ENCODE peak calls at places on chromosomes 12 and 14, in nine cellular contexts. One of them, this sample, is unnamed.

GRCh38 chr12:54373619-54374554 is 9.6 kb upstream of the GPR84 start:
- DNase-seq in IMR-90: no peak
- DNase-seq in endothelial cell of umbilical vein: no peak
- DNase-seq in WERI-Rb-1: no peak
- DNase-seq in coronary artery: no peak
- DNase-seq in mesendoderm: no peak
- DNase-seq in adrenal gland: no peak
- DNase-seq in PC-3: peak
- DNase-seq in cardiac muscle cell: no peak
- DNase-seq in this sample: no peak

GRCh38 chr14:41785696-41786095 is 179.0 kb downstream of the LRFN5 start:
- DNase-seq in IMR-90: no peak
- DNase-seq in endothelial cell of umbilical vein: no peak
- DNase-seq in WERI-Rb-1: peak
- DNase-seq in coronary artery: no peak
- DNase-seq in mesendoderm: peak
- DNase-seq in adrenal gland: no peak
- DNase-seq in PC-3: peak
- DNase-seq in cardiac muscle cell: no peak
- DNase-seq in this sample: no peak

GRCh38 chr12:52050116-52050770 is 999 bp upstream of the NR4A1 start:
- DNase-seq in IMR-90: peak
- DNase-seq in endothelial cell of umbilical vein: no peak
- DNase-seq in WERI-Rb-1: no peak
- DNase-seq in coronary artery: peak
- DNase-seq in mesendoderm: peak
- DNase-seq in adrenal gland: peak
- DNase-seq in PC-3: no peak
- DNase-seq in cardiac muscle cell: no peak
- DNase-seq in this sample: no peak

GRCh38 chr14:57863471-57863870 is 2.4 kb downstream of the SLC35F4 start:
- DNase-seq in IMR-90: no peak
- DNase-seq in endothelial cell of umbilical vein: no peak
- DNase-seq in WERI-Rb-1: no peak
- DNase-seq in coronary artery: no peak
- DNase-seq in mesendoderm: no peak
- DNase-seq in adrenal gland: no peak
- DNase-seq in PC-3: no peak
- DNase-seq in cardiac muscle cell: no peak
- DNase-seq in this sample: no peak

GRCh38 chr12:121653999-121654398 is 15.5 kb downstream of the MORN3 start:
- DNase-seq in IMR-90: no peak
- DNase-seq in endothelial cell of umbilical vein: no peak
- DNase-seq in WERI-Rb-1: no peak
- DNase-seq in coronary artery: no peak
- DNase-seq in mesendoderm: no peak
- DNase-seq in adrenal gland: no peak
- DNase-seq in PC-3: no peak
- DNase-seq in cardiac muscle cell: no peak
- DNase-seq in this sample: no peak

GRCh38 chr14:67461341-67461985 is 27.1 kb downstream of the TMEM229B start:
- DNase-seq in IMR-90: peak
- DNase-seq in endothelial cell of umbilical vein: no peak
- DNase-seq in WERI-Rb-1: no peak
- DNase-seq in coronary artery: no peak
- DNase-seq in mesendoderm: no peak
- DNase-seq in adrenal gland: peak
- DNase-seq in PC-3: no peak
- DNase-seq in cardiac muscle cell: no peak
- DNase-seq in this sample: peak

GRCh38 chr12:12788131-12788530 is 2.7 kb downstream of the APOLD1 start:
- DNase-seq in IMR-90: peak
- DNase-seq in endothelial cell of umbilical vein: peak
- DNase-seq in WERI-Rb-1: no peak
- DNase-seq in coronary artery: no peak
- DNase-seq in mesendoderm: no peak
- DNase-seq in adrenal gland: no peak
- DNase-seq in PC-3: no peak
- DNase-seq in cardiac muscle cell: no peak
- DNase-seq in this sample: no peak

GRCh38 chr12:115337693-115338543 is 653.9 kb upstream of the TBX3 start:
- DNase-seq in IMR-90: peak
- DNase-seq in endothelial cell of umbilical vein: peak
- DNase-seq in WERI-Rb-1: no peak
- DNase-seq in coronary artery: peak
- DNase-seq in mesendoderm: peak
- DNase-seq in adrenal gland: peak
- DNase-seq in PC-3: peak
- DNase-seq in cardiac muscle cell: no peak
- DNase-seq in this sample: peak

GRCh38 chr12:262113-262512 is 523 bp downstream of the SLC6A13 start:
- DNase-seq in IMR-90: no peak
- DNase-seq in endothelial cell of umbilical vein: no peak
- DNase-seq in WERI-Rb-1: no peak
- DNase-seq in coronary artery: no peak
- DNase-seq in mesendoderm: no peak
- DNase-seq in adrenal gland: no peak
- DNase-seq in PC-3: no peak
- DNase-seq in cardiac muscle cell: no peak
- DNase-seq in this sample: no peak

GRCh38 chr12:47048541-47048940 is 30.9 kb upstream of the PCED1B start:
- DNase-seq in IMR-90: no peak
- DNase-seq in endothelial cell of umbilical vein: no peak
- DNase-seq in WERI-Rb-1: no peak
- DNase-seq in coronary artery: no peak
- DNase-seq in mesendoderm: no peak
- DNase-seq in adrenal gland: no peak
- DNase-seq in PC-3: no peak
- DNase-seq in cardiac muscle cell: no peak
- DNase-seq in this sample: no peak

DNA sequence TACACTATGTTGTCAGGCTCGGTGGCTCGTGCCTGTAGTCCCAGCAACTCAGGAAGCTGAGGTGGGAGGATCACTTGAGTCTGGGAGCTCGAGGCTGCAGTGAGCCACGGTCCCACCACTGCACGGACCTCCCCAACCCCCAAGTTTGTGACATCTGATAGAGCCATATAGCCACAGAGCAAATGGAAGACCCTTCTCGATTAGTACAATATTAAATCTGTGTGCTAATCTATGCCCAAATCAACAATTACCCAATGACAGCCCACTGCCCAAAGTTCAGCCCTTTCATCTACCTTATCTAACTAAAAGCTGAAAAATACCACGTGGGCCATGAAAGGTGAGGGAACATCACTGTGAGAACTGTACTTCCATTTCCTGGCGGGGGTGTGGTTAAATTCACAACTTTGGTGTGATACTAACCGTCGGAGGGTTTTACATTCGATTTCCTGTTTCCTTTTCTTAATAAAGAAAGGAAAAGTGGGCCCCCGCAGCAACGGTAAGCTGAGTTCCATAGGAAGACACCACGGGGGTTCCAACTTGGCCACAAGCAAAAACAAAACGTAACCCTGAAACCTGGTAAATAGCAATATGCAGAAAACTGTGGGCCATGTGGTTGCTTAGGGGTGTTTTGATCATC is 31.2 kb upstream of the FOS start:
- DNase-seq in IMR-90: no peak
- DNase-seq in endothelial cell of umbilical vein: no peak
- DNase-seq in WERI-Rb-1: no peak
- DNase-seq in coronary artery: no peak
- DNase-seq in mesendoderm: no peak
- DNase-seq in adrenal gland: no peak
- DNase-seq in PC-3: no peak
- DNase-seq in cardiac muscle cell: no peak
- DNase-seq in this sample: no peak
- H3K27ac ChIP-seq in IMR-90: no peak
- H3K27ac ChIP-seq in endothelial cell of umbilical vein: no peak
- H3K27ac ChIP-seq in WERI-Rb-1: no peak
- H3K27ac ChIP-seq in coronary artery: no peak
- H3K27ac ChIP-seq in mesendoderm: no peak
- H3K27ac ChIP-seq in adrenal gland: no peak
- H3K27ac ChIP-seq in PC-3: no peak
- H3K27ac ChIP-seq in cardiac muscle cell: no peak
- H3K27ac ChIP-seq in this sample: no peak

GRCh38 chr14:23409966-23410635 is 2.0 kb upstream of the MYH6 start:
- DNase-seq in IMR-90: no peak
- DNase-seq in endothelial cell of umbilical vein: no peak
- DNase-seq in WERI-Rb-1: peak
- DNase-seq in coronary artery: no peak
- DNase-seq in mesendoderm: no peak
- DNase-seq in adrenal gland: no peak
- DNase-seq in PC-3: no peak
- DNase-seq in cardiac muscle cell: peak
- DNase-seq in this sample: no peak

GRCh38 chr14:23409475-23409874 is 1.4 kb upstream of the MYH6 start:
- DNase-seq in IMR-90: no peak
- DNase-seq in endothelial cell of umbilical vein: no peak
- DNase-seq in WERI-Rb-1: no peak
- DNase-seq in coronary artery: no peak
- DNase-seq in mesendoderm: no peak
- DNase-seq in adrenal gland: no peak
- DNase-seq in PC-3: no peak
- DNase-seq in cardiac muscle cell: no peak
- DNase-seq in this sample: no peak

GRCh38 chr14:23413681-23414080 is 5.6 kb upstream of the MYH6 start:
- DNase-seq in IMR-90: no peak
- DNase-seq in endothelial cell of umbilical vein: no peak
- DNase-seq in WERI-Rb-1: no peak
- DNase-seq in coronary artery: no peak
- DNase-seq in mesendoderm: no peak
- DNase-seq in adrenal gland: no peak
- DNase-seq in PC-3: no peak
- DNase-seq in cardiac muscle cell: no peak
- DNase-seq in this sample: no peak

GRCh38 chr14:23414254-23414653 is 6.2 kb upstream of the MYH6 start:
- DNase-seq in IMR-90: no peak
- DNase-seq in endothelial cell of umbilical vein: no peak
- DNase-seq in WERI-Rb-1: no peak
- DNase-seq in coronary artery: no peak
- DNase-seq in mesendoderm: no peak
- DNase-seq in adrenal gland: no peak
- DNase-seq in PC-3: no peak
- DNase-seq in cardiac muscle cell: no peak
- DNase-seq in this sample: no peak

DNA sequence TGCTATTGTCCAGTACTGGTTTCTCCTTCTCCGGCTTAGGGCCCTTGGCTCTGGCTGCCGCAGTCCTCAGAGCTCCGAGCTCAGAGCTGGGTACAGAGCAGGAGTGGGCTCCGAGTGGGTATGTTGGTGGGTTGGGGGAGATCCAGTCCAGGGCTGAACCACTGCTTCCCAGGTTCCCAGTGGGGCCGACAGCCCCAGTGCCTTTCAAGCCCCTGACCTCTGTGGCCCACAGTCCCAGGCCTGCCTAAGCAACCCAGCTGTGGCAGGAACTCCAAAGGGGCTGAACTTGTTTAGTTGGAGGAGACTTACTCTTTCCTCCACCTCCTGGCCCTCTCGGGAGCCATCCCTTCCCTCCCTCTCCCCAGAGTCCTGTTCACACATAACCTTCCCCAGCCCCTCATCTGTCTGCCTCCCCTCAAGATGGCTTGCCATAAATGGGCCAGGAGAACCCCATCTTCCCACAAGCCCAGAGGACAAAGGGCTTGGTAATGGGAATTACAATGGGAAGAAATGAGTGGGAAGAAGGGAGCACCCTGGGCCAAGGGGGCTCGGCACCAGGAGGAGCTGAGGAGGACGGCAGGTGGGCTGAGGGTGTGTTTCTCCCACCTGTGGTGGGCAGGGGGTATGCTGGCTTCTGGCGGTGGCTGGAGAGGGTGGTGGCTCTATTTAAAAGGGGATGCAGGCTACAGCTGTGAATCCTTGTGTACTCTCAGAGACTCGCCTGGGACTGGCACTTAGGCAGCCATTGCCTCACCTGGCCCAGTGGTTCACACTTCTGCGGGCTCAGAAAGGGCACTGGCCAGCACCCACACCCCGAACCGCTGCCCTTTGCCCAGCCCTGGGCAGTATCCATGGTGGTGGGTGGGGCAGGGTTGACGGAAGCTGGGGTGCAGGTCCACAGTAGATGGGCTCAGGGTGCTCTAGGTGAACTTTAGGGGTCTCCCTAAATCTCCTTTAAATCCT is 3.8 kb upstream of the MYH6 start:
- DNase-seq in IMR-90: no peak
- DNase-seq in endothelial cell of umbilical vein: no peak
- DNase-seq in WERI-Rb-1: no peak
- DNase-seq in coronary artery: no peak
- DNase-seq in mesendoderm: no peak
- DNase-seq in adrenal gland: no peak
- DNase-seq in PC-3: no peak
- DNase-seq in cardiac muscle cell: no peak
- DNase-seq in this sample: no peak
- H3K27ac ChIP-seq in IMR-90: no peak
- H3K27ac ChIP-seq in endothelial cell of umbilical vein: no peak
- H3K27ac ChIP-seq in WERI-Rb-1: no peak
- H3K27ac ChIP-seq in coronary artery: no peak
- H3K27ac ChIP-seq in mesendoderm: no peak
- H3K27ac ChIP-seq in adrenal gland: no peak
- H3K27ac ChIP-seq in PC-3: no peak
- H3K27ac ChIP-seq in cardiac muscle cell: peak
- H3K27ac ChIP-seq in this sample: no peak

DNA sequence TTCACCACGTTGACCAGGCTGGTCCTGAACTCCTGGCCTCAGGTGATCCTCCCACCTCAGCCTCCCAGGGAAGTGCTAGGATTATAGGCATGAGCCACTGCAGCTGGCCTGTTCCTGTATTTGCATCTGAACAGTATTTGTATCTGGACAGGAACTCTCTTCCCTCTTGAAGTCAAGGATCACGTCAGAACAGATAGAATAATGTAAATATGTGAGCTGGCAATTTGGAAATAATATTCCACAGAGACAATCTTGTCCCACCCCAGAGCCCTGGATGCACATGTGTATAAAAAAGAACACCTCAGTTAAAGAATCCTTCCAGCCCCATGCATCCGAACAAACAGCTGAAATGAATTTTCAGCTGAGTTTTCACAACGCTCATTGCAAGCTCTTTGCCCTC is 118.3 kb downstream of the VEZT start:
- DNase-seq in IMR-90: peak
- DNase-seq in endothelial cell of umbilical vein: no peak
- DNase-seq in WERI-Rb-1: no peak
- DNase-seq in coronary artery: no peak
- DNase-seq in mesendoderm: no peak
- DNase-seq in adrenal gland: no peak
- DNase-seq in PC-3: peak
- DNase-seq in cardiac muscle cell: no peak
- DNase-seq in this sample: no peak
- H3K27ac ChIP-seq in IMR-90: peak
- H3K27ac ChIP-seq in endothelial cell of umbilical vein: peak
- H3K27ac ChIP-seq in WERI-Rb-1: peak
- H3K27ac ChIP-seq in coronary artery: peak
- H3K27ac ChIP-seq in mesendoderm: peak
- H3K27ac ChIP-seq in adrenal gland: no peak
- H3K27ac ChIP-seq in PC-3: peak
- H3K27ac ChIP-seq in cardiac muscle cell: peak
- H3K27ac ChIP-seq in this sample: no peak

DNA sequence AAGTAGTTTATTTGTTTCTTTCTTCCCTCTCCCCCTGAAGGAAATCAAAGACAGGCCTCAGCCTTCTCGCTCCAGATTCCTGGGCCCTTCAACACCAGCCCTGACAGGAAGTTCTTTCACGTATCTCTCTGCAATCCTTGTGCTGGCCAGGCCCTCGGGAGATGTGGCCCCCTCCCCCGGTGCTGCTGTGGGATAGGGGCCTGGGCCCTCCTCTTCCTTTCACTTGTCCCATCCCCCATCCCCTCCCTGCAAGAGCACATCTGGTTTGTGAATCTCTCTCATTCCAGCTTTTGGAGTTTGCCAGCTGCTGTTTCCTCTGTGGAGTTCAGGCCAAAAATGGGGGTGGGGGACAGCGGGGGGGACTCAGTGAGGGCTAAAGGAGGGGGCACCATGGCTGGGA is 7.2 kb downstream of the LRP1 start:
- DNase-seq in IMR-90: peak
- DNase-seq in endothelial cell of umbilical vein: no peak
- DNase-seq in WERI-Rb-1: no peak
- DNase-seq in coronary artery: no peak
- DNase-seq in mesendoderm: peak
- DNase-seq in adrenal gland: no peak
- DNase-seq in PC-3: no peak
- DNase-seq in cardiac muscle cell: no peak
- DNase-seq in this sample: no peak
- H3K27ac ChIP-seq in IMR-90: peak
- H3K27ac ChIP-seq in endothelial cell of umbilical vein: no peak
- H3K27ac ChIP-seq in WERI-Rb-1: no peak
- H3K27ac ChIP-seq in coronary artery: peak
- H3K27ac ChIP-seq in mesendoderm: peak
- H3K27ac ChIP-seq in adrenal gland: no peak
- H3K27ac ChIP-seq in PC-3: no peak
- H3K27ac ChIP-seq in cardiac muscle cell: peak
- H3K27ac ChIP-seq in this sample: no peak